ENCODE peak calls at places on chromosome 5, in nine cellular contexts. H is adrenal gland; W is fibroblast of lung; L is Peyer's patch; U is PC-3; M is astrocyte of the spinal cord; R is fibroblast of pulmonary artery; P is CD8-positive, alpha-beta T cell; X is K562. O is an unnamed sample.

GRCh38 chr5:142015781-142016533 is 3.1 kb upstream of the GNPDA1 start:
- DNase-seq in H (peak; percentile 25), W (no peak), L (no peak), U (peak; percentile 72), M (peak; percentile 63), R (peak; percentile 58), P (peak; percentile 44), X (no peak), O (no peak)

GRCh38 chr5:76548525-76549229 is 74.5 kb downstream of the F2RL2 start:
- DNase-seq in H (no peak), W (no peak), L (no peak), U (no peak), M (no peak), R (no peak), P (no peak), X (no peak), O (no peak)

GRCh38 chr5:126139086-126139485 is 284.1 kb upstream of the GRAMD2B start:
- DNase-seq in H (no peak), W (peak; percentile 24), L (no peak), U (peak; percentile 29), M (no peak), R (no peak), P (no peak), X (no peak), O (no peak)

GRCh38 chr5:79924936-79925893 is 65.8 kb downstream of the MTX3 start:
- DNase-seq in H (peak; percentile 32), W (peak; percentile 53), L (no peak), U (peak; percentile 43), M (no peak), R (peak; percentile 20), P (no peak), X (no peak), O (no peak)

GRCh38 chr5:98635631-98636030 is 137.8 kb upstream of the RGMB start:
- DNase-seq in H (no peak), W (peak; percentile 79), L (no peak), U (no peak), M (peak; percentile 47), R (no peak), P (no peak), X (no peak), O (no peak)

GRCh38 chr5:138829341-138829740 is 45.8 kb downstream of the LRRTM2 start:
- DNase-seq in H (no peak), W (no peak), L (no peak), U (no peak), M (no peak), R (peak; percentile 48), P (no peak), X (no peak), O (no peak)

GRCh38 chr5:141694479-141694878 is 12.4 kb upstream of the ARAP3 start:
- DNase-seq in H (no peak), W (no peak), L (no peak), U (no peak), M (no peak), R (no peak), P (no peak), X (no peak), O (no peak)

GRCh38 chr5:25285116-25285515 is 640.3 kb upstream of the CDH10 start:
- DNase-seq in H (no peak), W (no peak), L (no peak), U (no peak), M (no peak), R (no peak), P (no peak), X (no peak), O (no peak)

GRCh38 chr5:38715671-38716070 is 130.1 kb upstream of the OSMR start:
- DNase-seq in H (no peak), W (no peak), L (no peak), U (no peak), M (peak; percentile 30), R (peak; percentile 31), P (no peak), X (no peak), O (no peak)

GRCh38 chr5:54525226-54525625 is 7.7 kb downstream of the SNX18 start:
- DNase-seq in H (no peak), W (no peak), L (no peak), U (no peak), M (no peak), R (no peak), P (no peak), X (no peak), O (no peak)

GRCh38 chr5:172051643-172052362 is 45.4 kb upstream of the FBXW11 start:
- DNase-seq in H (no peak), W (no peak), L (no peak), U (peak; percentile 12), M (no peak), R (no peak), P (no peak), X (peak; percentile 22), O (no peak)

GRCh38 chr5:72356361-72356760 is 36.2 kb downstream of the PTCD2 start:
- DNase-seq in H (no peak), W (no peak), L (no peak), U (no peak), M (no peak), R (no peak), P (no peak), X (no peak), O (no peak)

GRCh38 chr5:72353046-72353445 is 32.9 kb downstream of the PTCD2 start:
- DNase-seq in H (no peak), W (peak; percentile 89), L (no peak), U (peak; percentile 30), M (peak; percentile 66), R (peak; percentile 42), P (no peak), X (no peak), O (no peak)

GRCh38 chr5:72358925-72359324 is 38.8 kb downstream of the PTCD2 start:
- DNase-seq in H (no peak), W (no peak), L (no peak), U (no peak), M (no peak), R (no peak), P (no peak), X (no peak), O (no peak)

DNA sequence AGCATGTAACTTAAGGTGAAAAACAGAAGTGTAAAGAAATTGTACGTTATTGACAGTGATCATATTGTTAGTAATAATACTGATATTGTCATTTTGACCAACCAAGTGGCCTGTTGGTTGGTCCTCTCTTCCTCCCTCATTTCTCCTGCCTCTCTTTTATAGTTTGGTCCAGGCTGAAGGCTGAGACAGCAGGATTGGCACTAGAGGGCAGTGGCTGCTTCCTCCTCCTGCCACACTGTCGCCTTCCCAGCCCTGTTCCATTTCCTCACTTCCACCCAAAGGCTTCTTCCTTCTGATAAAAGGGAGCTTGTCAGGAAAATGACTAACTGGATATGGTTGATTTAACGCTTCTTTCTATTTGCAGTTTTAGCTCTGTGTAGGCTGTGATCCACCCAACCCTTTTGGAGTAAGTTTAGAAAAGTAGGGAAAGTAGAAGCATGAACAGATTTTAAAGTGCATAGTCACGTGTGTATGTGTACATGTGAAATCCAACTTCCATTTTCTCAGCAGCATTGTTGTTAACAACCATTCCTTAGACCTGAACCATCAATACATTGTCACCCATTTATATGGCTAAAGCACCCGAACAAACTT is 35.6 kb downstream of the PTCD2 start:
- DNase-seq in H (peak; percentile 22), W (peak; percentile 35), L (no peak), U (peak; percentile 61), M (peak; percentile 31), R (peak; percentile 64), P (no peak), X (peak; percentile 22), O (no peak)
- TF ChIP-seq CTCF in H (peak; percentile 26), W (no peak), L (no peak), U (peak; percentile 75), M (peak; percentile 60), R (peak; percentile 61), P (no peak), X (peak; percentile 50), O (peak; percentile 34)

DNA sequence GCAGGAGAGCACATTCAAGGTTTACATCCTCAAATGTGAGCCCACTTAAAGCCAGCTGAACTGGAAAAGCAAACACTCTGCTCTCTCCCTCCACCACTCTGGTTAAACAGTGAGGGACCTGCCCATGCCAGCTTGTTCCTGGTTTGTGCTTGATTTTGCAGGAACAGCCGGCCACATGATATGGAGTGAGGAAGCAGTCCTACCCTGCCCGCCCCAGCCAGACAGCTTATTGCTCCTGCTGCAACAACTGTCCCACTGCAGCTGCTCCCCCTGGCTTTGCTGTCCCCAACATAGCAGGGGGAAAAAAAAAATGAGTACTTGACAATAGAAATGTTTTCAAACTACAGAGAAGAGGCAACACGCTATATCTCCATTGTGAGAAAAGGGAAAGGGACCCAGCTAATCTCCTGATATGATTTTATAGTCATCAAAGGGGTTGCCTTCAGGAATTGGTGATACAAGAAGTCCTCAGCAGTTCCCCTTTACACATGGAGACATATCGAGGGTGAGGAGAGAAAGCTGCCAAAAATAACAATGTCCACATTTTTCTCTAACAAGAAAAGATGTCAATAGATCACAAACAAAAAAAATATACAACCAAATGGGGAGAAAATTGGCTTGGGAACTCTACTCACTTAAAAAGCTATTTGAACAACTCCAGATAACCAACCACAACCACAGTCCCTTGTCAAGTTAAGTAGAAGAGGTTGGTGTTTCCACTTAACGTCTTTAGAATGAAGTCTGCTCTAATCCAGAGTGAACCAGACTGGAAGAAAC is 4.6 kb downstream of the MYO10 start:
- DNase-seq in H (no peak), W (peak; percentile 29), L (peak; percentile 70), U (no peak), M (peak; percentile 41), R (no peak), P (no peak), X (no peak), O (no peak)
- TF ChIP-seq CTCF in H (no peak), W (no peak), L (no peak), U (no peak), M (no peak), R (no peak), P (no peak), X (no peak), O (no peak)

GRCh38 chr5:181211208-181211607 is 6.2 kb upstream of the TRIM7 start:
- DNase-seq in H (no peak), W (no peak), L (no peak), U (no peak), M (no peak), R (no peak), P (no peak), X (no peak), O (no peak)
- TF ChIP-seq CTCF in H (no peak), W (no peak), L (no peak), U (peak; percentile 21), M (no peak), R (no peak), P (no peak), X (peak; percentile 40), O (no peak)

GRCh38 chr5:42950466-42951168 is 89.5 kb downstream of the ANXA2R start:
- DNase-seq in H (peak; percentile 80), W (peak; percentile 100), L (peak; percentile 71), U (peak; percentile 100), M (peak; percentile 100), R (peak; percentile 100), P (peak; percentile 70), X (peak; percentile 42), O (peak; percentile 66)

GRCh38 chr5:42950091-42950465 is 90.0 kb downstream of the ANXA2R start:
- DNase-seq in H (no peak), W (no peak), L (no peak), U (no peak), M (no peak), R (no peak), P (no peak), X (no peak), O (no peak)

GRCh38 chr5:42951169-42951846 is 88.8 kb downstream of the ANXA2R start:
- DNase-seq in H (peak; percentile 50), W (peak; percentile 66), L (peak; percentile 64), U (no peak), M (peak; percentile 50), R (peak; percentile 64), P (peak; percentile 75), X (no peak), O (peak; percentile 84)

GRCh38 chr5:42948961-42949347 is 91.2 kb downstream of the ANXA2R start:
- DNase-seq in H (no peak), W (peak; percentile 38), L (no peak), U (no peak), M (no peak), R (no peak), P (no peak), X (no peak), O (peak; percentile 41)

GRCh38 chr5:42949348-42950090 is 90.6 kb downstream of the ANXA2R start:
- DNase-seq in H (peak; percentile 43), W (peak; percentile 90), L (no peak), U (peak; percentile 93), M (peak; percentile 81), R (peak; percentile 90), P (peak; percentile 59), X (no peak), O (peak; percentile 69)
- TF ChIP-seq CTCF in H (peak; percentile 54), W (peak; percentile 22), L (peak; percentile 49), U (peak; percentile 67), M (peak; percentile 42), R (peak; percentile 54), P (no peak), X (no peak), O (peak; percentile 28)

O was measured in GM13976.